ENCODE peak calls at places on chromosome 11, in ten cellular contexts. J, N, S, P, Z, Q, W, V, X and L are unnamed samples.

GRCh38 chr11:58578136-58578634 is 678 bp upstream of the ZFP91 start:
- DNase-seq in J (peak), N (peak), S (peak), P (peak), Z (peak), Q (peak), W (peak), V (peak), X (peak), L (peak)

GRCh38 chr11:86934933-86935579 is 20.1 kb downstream of the FZD4 start:
- DNase-seq in J (no peak), N (no peak), S (no peak), P (no peak), Z (no peak), Q (no peak), W (no peak), V (no peak), X (no peak), L (no peak)

GRCh38 chr11:69144719-69145365 is 10.9 kb upstream of the SMIM38 start:
- DNase-seq in J (no peak), N (no peak), S (no peak), P (peak), Z (no peak), Q (no peak), W (no peak), V (no peak), X (no peak), L (no peak)

GRCh38 chr11:35641206-35641885 is 21.2 kb upstream of the TRIM44 start:
- DNase-seq in J (peak), N (no peak), S (no peak), P (no peak), Z (no peak), Q (no peak), W (no peak), V (no peak), X (no peak), L (no peak)

GRCh38 chr11:64609436-64610047 is 18.5 kb downstream of the SLC22A12 start:
- DNase-seq in J (peak), N (no peak), S (no peak), P (no peak), Z (no peak), Q (no peak), W (no peak), V (no peak), X (no peak), L (no peak)

GRCh38 chr11:79237111-79237510 is 203.7 kb downstream of the TENM4 start:
- DNase-seq in J (no peak), N (no peak), S (no peak), P (no peak), Z (no peak), Q (no peak), W (no peak), V (no peak), X (no peak), L (no peak)

GRCh38 chr11:119267645-119268044 is 49.3 kb downstream of the MCAM start:
- DNase-seq in J (no peak), N (no peak), S (no peak), P (no peak), Z (no peak), Q (no peak), W (no peak), V (no peak), X (no peak), L (no peak)

GRCh38 chr11:119742263-119742861 is 13.4 kb upstream of the NECTIN1 start:
- DNase-seq in J (peak), N (no peak), S (no peak), P (no peak), Z (no peak), Q (no peak), W (no peak), V (no peak), X (no peak), L (peak)

GRCh38 chr11:35664977-35665441 is 2.4 kb downstream of the TRIM44 start:
- DNase-seq in J (no peak), N (no peak), S (no peak), P (no peak), Z (no peak), Q (no peak), W (no peak), V (no peak), X (peak), L (no peak)

GRCh38 chr11:36421546-36422155 is 88.4 kb downstream of the TRAF6 start:
- DNase-seq in J (no peak), N (no peak), S (no peak), P (peak), Z (no peak), Q (no peak), W (no peak), V (no peak), X (no peak), L (no peak)

GRCh38 chr11:130137999-130138398 is 21.6 kb upstream of the ST14 start:
- DNase-seq in J (no peak), N (no peak), S (no peak), P (no peak), Z (no peak), Q (no peak), W (no peak), V (no peak), X (no peak), L (no peak)

GRCh38 chr11:121451178-121451981 is 734 bp upstream of the SORL1 start:
- DNase-seq in J (no peak), N (no peak), S (no peak), P (no peak), Z (no peak), Q (no peak), W (no peak), V (peak), X (no peak), L (no peak)

GRCh38 chr11:60528934-60529333 is 13.7 kb downstream of the MS4A13 start:
- DNase-seq in J (peak), N (no peak), S (no peak), P (no peak), Z (no peak), Q (no peak), W (no peak), V (peak), X (no peak), L (no peak)

GRCh38 chr11:46361283-46362145 is 14.3 kb downstream of the DGKZ start:
- DNase-seq in J (no peak), N (no peak), S (no peak), P (peak), Z (peak), Q (peak), W (no peak), V (peak), X (peak), L (peak)

GRCh38 chr11:120142072-120142423 is 4.1 kb upstream of the TRIM29 start:
- DNase-seq in J (peak), N (no peak), S (no peak), P (no peak), Z (no peak), Q (no peak), W (no peak), V (no peak), X (no peak), L (no peak)

GRCh38 chr11:945986-946385 is 20.3 kb downstream of the AP2A2 start:
- DNase-seq in J (peak), N (no peak), S (no peak), P (peak), Z (peak), Q (no peak), W (no peak), V (no peak), X (peak), L (peak)

GRCh38 chr11:8092587-8093424 is 11.8 kb downstream of the TUB start:
- DNase-seq in J (peak), N (peak), S (no peak), P (peak), Z (no peak), Q (peak), W (peak), V (no peak), X (peak), L (no peak)

GRCh38 chr11:118194835-118195627 is 18.6 kb upstream of the SCN2B start:
- DNase-seq in J (peak), N (no peak), S (peak), P (peak), Z (peak), Q (no peak), W (peak), V (no peak), X (peak), L (peak)

GRCh38 chr11:74311352-74311926 is at the start of gene P4HA3:
- DNase-seq in J (peak), N (no peak), S (no peak), P (peak), Z (no peak), Q (no peak), W (peak), V (peak), X (no peak), L (no peak)

GRCh38 chr11:131748146-131749050 is 378.0 kb downstream of the NTM start:
- DNase-seq in J (peak), N (no peak), S (no peak), P (peak), Z (peak), Q (peak), W (peak), V (no peak), X (peak), L (peak)

GRCh38 chr11:64094463-64095223 is 58.9 kb downstream of the FLRT1 start:
- DNase-seq in J (peak), N (no peak), S (no peak), P (peak), Z (no peak), Q (no peak), W (no peak), V (no peak), X (peak), L (no peak)